ENCODE peak calls at places on chromosomes 5 and 9, in five cellular contexts. Q is A172, S is left cardiac atrium, A is ELR, F is A673. J is an unnamed sample.

GRCh38 chr9:89722712-89723111 is 117.9 kb downstream of the GADD45G start:
- DNase-seq in Q (no peak), S (no peak), A (no peak), F (no peak), J (no peak)

GRCh38 chr5:43197535-43197934 is 5.5 kb downstream of the NIM1K start:
- DNase-seq in Q (no peak), S (no peak), A (no peak), F (no peak), J (no peak)

GRCh38 chr9:112072721-112073553 is 102.2 kb downstream of the SUSD1 start:
- DNase-seq in Q (peak; percentile 22), S (no peak), A (peak; percentile 78), F (no peak), J (no peak)

GRCh38 chr5:180093651-180094382 is 22.3 kb upstream of the RNF130 start:
- DNase-seq in Q (no peak), S (no peak), A (no peak), F (no peak), J (no peak)

GRCh38 chr5:91794856-91795548 is 411.9 kb upstream of the ARRDC3 start:
- DNase-seq in Q (no peak), S (no peak), A (no peak), F (no peak), J (no peak)

GRCh38 chr9:121369595-121370265 is at the start of gene STOM:
- DNase-seq in Q (peak; percentile 75), S (peak; percentile 93), A (peak; percentile 88), F (peak; percentile 78), J (no peak)

GRCh38 chr9:69130456-69131441 is 43.3 kb upstream of the TJP2 start:
- DNase-seq in Q (peak; percentile 90), S (no peak), A (peak; percentile 90), F (no peak), J (no peak)

GRCh38 chr9:133690111-133690561 is 48.0 kb downstream of the SARDH start:
- DNase-seq in Q (no peak), S (no peak), A (no peak), F (no peak), J (no peak)

GRCh38 chr5:115398726-115399125 is 102.3 kb upstream of the CCDC112 start:
- DNase-seq in Q (peak; percentile 79), S (no peak), A (peak; percentile 93), F (no peak), J (no peak)

GRCh38 chr9:111752455-111752854 is 42.3 kb downstream of the SHOC1 start:
- DNase-seq in Q (no peak), S (no peak), A (peak; percentile 79), F (no peak), J (no peak)

GRCh38 chr5:109242518-109242917 is 167.3 kb downstream of the PJA2 start:
- DNase-seq in Q (no peak), S (no peak), A (no peak), F (no peak), J (no peak)

GRCh38 chr9:130239741-130240241 is 25.8 kb upstream of the HMCN2 start:
- DNase-seq in Q (peak; percentile 24), S (no peak), A (peak; percentile 58), F (no peak), J (no peak)

GRCh38 chr5:170348069-170348702 is 41.0 kb downstream of the KCNMB1 start:
- DNase-seq in Q (no peak), S (no peak), A (no peak), F (no peak), J (no peak)

J was measured in CD4-positive, alpha-beta memory T cell.